ENCODE peak calls at places on chromosome 1, in nine cellular contexts. One of them, this sample, is unnamed.

GRCh38 chr1:8481650-8482380 is 163.9 kb downstream of the SLC45A1 start:
- DNase-seq in transverse colon: no peak
- DNase-seq in endothelial cell of umbilical vein: no peak
- DNase-seq in body of pancreas: no peak
- DNase-seq in cardiac muscle cell: peak
- DNase-seq in Peyer's patch: no peak
- DNase-seq in tibial artery: no peak
- DNase-seq in heart left ventricle: no peak
- DNase-seq in coronary artery: no peak
- DNase-seq in this sample: no peak

GRCh38 chr1:110059133-110059863 is 11.2 kb downstream of the ALX3 start:
- DNase-seq in transverse colon: no peak
- DNase-seq in endothelial cell of umbilical vein: no peak
- DNase-seq in body of pancreas: no peak
- DNase-seq in cardiac muscle cell: peak
- DNase-seq in Peyer's patch: no peak
- DNase-seq in tibial artery: no peak
- DNase-seq in heart left ventricle: no peak
- DNase-seq in coronary artery: no peak
- DNase-seq in this sample: peak

GRCh38 chr1:182484531-182485257 is 34.7 kb downstream of the RGSL1 start:
- DNase-seq in transverse colon: no peak
- DNase-seq in endothelial cell of umbilical vein: no peak
- DNase-seq in body of pancreas: peak
- DNase-seq in cardiac muscle cell: no peak
- DNase-seq in Peyer's patch: no peak
- DNase-seq in tibial artery: no peak
- DNase-seq in heart left ventricle: no peak
- DNase-seq in coronary artery: no peak
- DNase-seq in this sample: no peak

GRCh38 chr1:175192630-175193338 is at the start of gene KIAA0040:
- DNase-seq in transverse colon: peak
- DNase-seq in endothelial cell of umbilical vein: peak
- DNase-seq in body of pancreas: peak
- DNase-seq in cardiac muscle cell: peak
- DNase-seq in Peyer's patch: peak
- DNase-seq in tibial artery: peak
- DNase-seq in heart left ventricle: peak
- DNase-seq in coronary artery: peak
- DNase-seq in this sample: peak

GRCh38 chr1:83026745-83027144 is 972.2 kb downstream of the TTLL7 start:
- DNase-seq in transverse colon: no peak
- DNase-seq in endothelial cell of umbilical vein: no peak
- DNase-seq in body of pancreas: no peak
- DNase-seq in cardiac muscle cell: no peak
- DNase-seq in Peyer's patch: no peak
- DNase-seq in tibial artery: no peak
- DNase-seq in heart left ventricle: no peak
- DNase-seq in coronary artery: no peak
- DNase-seq in this sample: no peak

GRCh38 chr1:66982561-66983285 is 57.9 kb downstream of the MIER1 start:
- DNase-seq in transverse colon: no peak
- DNase-seq in endothelial cell of umbilical vein: no peak
- DNase-seq in body of pancreas: no peak
- DNase-seq in cardiac muscle cell: no peak
- DNase-seq in Peyer's patch: no peak
- DNase-seq in tibial artery: no peak
- DNase-seq in heart left ventricle: no peak
- DNase-seq in coronary artery: no peak
- DNase-seq in this sample: no peak

GRCh38 chr1:155591770-155592169 is 18.2 kb upstream of the MSTO1 start:
- DNase-seq in transverse colon: no peak
- DNase-seq in endothelial cell of umbilical vein: peak
- DNase-seq in body of pancreas: peak
- DNase-seq in cardiac muscle cell: peak
- DNase-seq in Peyer's patch: no peak
- DNase-seq in tibial artery: no peak
- DNase-seq in heart left ventricle: no peak
- DNase-seq in coronary artery: no peak
- DNase-seq in this sample: no peak

GRCh38 chr1:246613131-246613758 is 47.0 kb downstream of the CNST start:
- DNase-seq in transverse colon: no peak
- DNase-seq in endothelial cell of umbilical vein: no peak
- DNase-seq in body of pancreas: no peak
- DNase-seq in cardiac muscle cell: no peak
- DNase-seq in Peyer's patch: no peak
- DNase-seq in tibial artery: no peak
- DNase-seq in heart left ventricle: no peak
- DNase-seq in coronary artery: no peak
- DNase-seq in this sample: no peak

GRCh38 chr1:72757843-72758242 is 475.5 kb upstream of the NEGR1 start:
- DNase-seq in transverse colon: no peak
- DNase-seq in endothelial cell of umbilical vein: no peak
- DNase-seq in body of pancreas: no peak
- DNase-seq in cardiac muscle cell: no peak
- DNase-seq in Peyer's patch: no peak
- DNase-seq in tibial artery: no peak
- DNase-seq in heart left ventricle: no peak
- DNase-seq in coronary artery: no peak
- DNase-seq in this sample: no peak

GRCh38 chr1:22143065-22143514 is at the start of gene WNT4:
- DNase-seq in transverse colon: peak
- DNase-seq in endothelial cell of umbilical vein: no peak
- DNase-seq in body of pancreas: peak
- DNase-seq in cardiac muscle cell: peak
- DNase-seq in Peyer's patch: peak
- DNase-seq in tibial artery: no peak
- DNase-seq in heart left ventricle: peak
- DNase-seq in coronary artery: no peak
- DNase-seq in this sample: peak

GRCh38 chr1:227886993-227887696 is 60.6 kb downstream of the WNT9A start:
- DNase-seq in transverse colon: peak
- DNase-seq in endothelial cell of umbilical vein: peak
- DNase-seq in body of pancreas: peak
- DNase-seq in cardiac muscle cell: peak
- DNase-seq in Peyer's patch: peak
- DNase-seq in tibial artery: peak
- DNase-seq in heart left ventricle: peak
- DNase-seq in coronary artery: peak
- DNase-seq in this sample: no peak

GRCh38 chr1:8059161-8059622 is 33.1 kb upstream of the ERRFI1 start:
- DNase-seq in transverse colon: no peak
- DNase-seq in endothelial cell of umbilical vein: no peak
- DNase-seq in body of pancreas: no peak
- DNase-seq in cardiac muscle cell: peak
- DNase-seq in Peyer's patch: no peak
- DNase-seq in tibial artery: no peak
- DNase-seq in heart left ventricle: no peak
- DNase-seq in coronary artery: peak
- DNase-seq in this sample: no peak

DNA sequence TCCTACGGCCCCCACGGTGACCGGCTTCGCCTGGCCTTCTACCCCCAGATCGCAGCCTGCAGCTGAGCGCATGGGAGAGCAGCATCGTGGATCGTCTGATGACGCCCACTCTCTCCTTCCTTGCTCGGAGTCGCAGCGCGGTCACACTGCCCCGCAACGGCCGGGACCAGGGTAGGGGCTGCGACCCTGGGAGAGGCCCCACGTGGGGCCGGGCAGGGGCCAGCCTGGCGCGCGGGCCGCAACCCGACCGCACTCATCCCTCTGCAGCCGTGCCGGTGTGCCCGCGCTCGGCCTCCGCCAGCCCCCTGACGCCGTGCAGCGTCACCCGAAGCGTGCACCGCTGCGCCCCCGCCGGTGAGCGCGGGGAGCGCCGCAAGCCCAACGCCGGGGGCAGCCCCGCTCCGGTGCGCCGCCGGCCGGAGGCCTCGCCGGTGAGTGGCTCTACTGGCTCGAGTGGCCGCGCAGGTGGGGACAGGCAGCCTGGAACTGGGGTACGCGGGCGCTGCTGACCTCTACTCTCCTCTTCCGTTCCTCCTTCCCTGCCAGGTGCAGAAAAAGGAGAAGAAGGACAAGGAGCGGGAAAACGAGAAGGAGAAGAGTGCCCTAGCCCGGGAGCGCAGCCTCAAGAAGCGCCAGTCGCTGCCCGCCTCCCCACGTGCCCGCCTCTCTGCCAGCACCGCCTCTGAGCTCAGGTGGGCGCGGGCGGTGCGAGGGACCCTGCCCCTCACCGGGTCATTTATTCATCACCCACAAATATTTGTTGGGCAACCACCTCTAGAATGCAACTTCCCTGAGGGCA is 20.4 kb downstream of the MAP7D1 start:
- DNase-seq in transverse colon: no peak
- DNase-seq in endothelial cell of umbilical vein: no peak
- DNase-seq in body of pancreas: no peak
- DNase-seq in cardiac muscle cell: no peak
- DNase-seq in Peyer's patch: no peak
- DNase-seq in tibial artery: no peak
- DNase-seq in heart left ventricle: peak
- DNase-seq in coronary artery: no peak
- DNase-seq in this sample: no peak
- TF ChIP-seq CTCF in transverse colon: peak
- TF ChIP-seq CTCF in endothelial cell of umbilical vein: no peak
- TF ChIP-seq CTCF in body of pancreas: no peak
- TF ChIP-seq CTCF in cardiac muscle cell: no peak
- TF ChIP-seq CTCF in Peyer's patch: no peak
- TF ChIP-seq CTCF in tibial artery: no peak
- TF ChIP-seq CTCF in heart left ventricle: no peak
- TF ChIP-seq CTCF in coronary artery: no peak
- TF ChIP-seq CTCF in this sample: no peak

GRCh38 chr1:231814536-231814935 is 187.9 kb downstream of the DISC1 start:
- DNase-seq in transverse colon: no peak
- DNase-seq in endothelial cell of umbilical vein: peak
- DNase-seq in body of pancreas: no peak
- DNase-seq in cardiac muscle cell: no peak
- DNase-seq in Peyer's patch: no peak
- DNase-seq in tibial artery: no peak
- DNase-seq in heart left ventricle: no peak
- DNase-seq in coronary artery: no peak
- DNase-seq in this sample: no peak

GRCh38 chr1:231818342-231818741 is 191.8 kb downstream of the DISC1 start:
- DNase-seq in transverse colon: no peak
- DNase-seq in endothelial cell of umbilical vein: no peak
- DNase-seq in body of pancreas: no peak
- DNase-seq in cardiac muscle cell: peak
- DNase-seq in Peyer's patch: no peak
- DNase-seq in tibial artery: no peak
- DNase-seq in heart left ventricle: peak
- DNase-seq in coronary artery: no peak
- DNase-seq in this sample: peak

GRCh38 chr1:231814031-231814430 is 187.4 kb downstream of the DISC1 start:
- DNase-seq in transverse colon: no peak
- DNase-seq in endothelial cell of umbilical vein: peak
- DNase-seq in body of pancreas: no peak
- DNase-seq in cardiac muscle cell: no peak
- DNase-seq in Peyer's patch: no peak
- DNase-seq in tibial artery: no peak
- DNase-seq in heart left ventricle: no peak
- DNase-seq in coronary artery: no peak
- DNase-seq in this sample: no peak

GRCh38 chr1:231817813-231818212 is 191.2 kb downstream of the DISC1 start:
- DNase-seq in transverse colon: no peak
- DNase-seq in endothelial cell of umbilical vein: no peak
- DNase-seq in body of pancreas: no peak
- DNase-seq in cardiac muscle cell: no peak
- DNase-seq in Peyer's patch: no peak
- DNase-seq in tibial artery: no peak
- DNase-seq in heart left ventricle: no peak
- DNase-seq in coronary artery: no peak
- DNase-seq in this sample: no peak
- H3K4me3 ChIP-seq in transverse colon: no peak
- H3K4me3 ChIP-seq in endothelial cell of umbilical vein: no peak
- H3K4me3 ChIP-seq in body of pancreas: no peak
- H3K4me3 ChIP-seq in cardiac muscle cell: no peak
- H3K4me3 ChIP-seq in Peyer's patch: no peak
- H3K4me3 ChIP-seq in tibial artery: no peak
- H3K4me3 ChIP-seq in heart left ventricle: no peak
- H3K4me3 ChIP-seq in coronary artery: no peak
- H3K4me3 ChIP-seq in this sample: no peak

DNA sequence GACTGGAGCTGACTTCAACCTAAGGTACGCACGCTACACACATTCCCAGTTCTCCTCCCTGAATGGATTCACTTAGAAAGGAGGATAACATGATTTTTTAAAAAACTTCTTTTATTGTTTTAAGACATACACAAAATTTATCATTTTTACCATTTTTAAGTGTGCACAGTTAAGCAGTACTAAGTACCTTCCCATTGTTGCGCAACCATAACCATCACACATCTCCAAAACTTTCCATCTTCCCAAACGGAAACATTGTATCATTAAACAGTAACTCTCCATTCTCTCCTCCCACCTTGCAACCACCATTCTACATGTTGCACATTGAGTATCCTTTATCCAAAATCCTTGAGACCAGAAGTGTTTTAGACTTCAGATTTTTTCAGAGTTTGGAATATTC is 36.2 kb upstream of the SEC16B start:
- DNase-seq in transverse colon: no peak
- DNase-seq in endothelial cell of umbilical vein: no peak
- DNase-seq in body of pancreas: no peak
- DNase-seq in cardiac muscle cell: no peak
- DNase-seq in Peyer's patch: no peak
- DNase-seq in tibial artery: no peak
- DNase-seq in heart left ventricle: no peak
- DNase-seq in coronary artery: no peak
- DNase-seq in this sample: no peak
- H3K27ac ChIP-seq in transverse colon: no peak
- H3K27ac ChIP-seq in endothelial cell of umbilical vein: no peak
- H3K27ac ChIP-seq in body of pancreas: no peak
- H3K27ac ChIP-seq in cardiac muscle cell: no peak
- H3K27ac ChIP-seq in Peyer's patch: no peak
- H3K27ac ChIP-seq in tibial artery: no peak
- H3K27ac ChIP-seq in heart left ventricle: no peak
- H3K27ac ChIP-seq in coronary artery: no peak
- H3K27ac ChIP-seq in this sample: no peak

DNA sequence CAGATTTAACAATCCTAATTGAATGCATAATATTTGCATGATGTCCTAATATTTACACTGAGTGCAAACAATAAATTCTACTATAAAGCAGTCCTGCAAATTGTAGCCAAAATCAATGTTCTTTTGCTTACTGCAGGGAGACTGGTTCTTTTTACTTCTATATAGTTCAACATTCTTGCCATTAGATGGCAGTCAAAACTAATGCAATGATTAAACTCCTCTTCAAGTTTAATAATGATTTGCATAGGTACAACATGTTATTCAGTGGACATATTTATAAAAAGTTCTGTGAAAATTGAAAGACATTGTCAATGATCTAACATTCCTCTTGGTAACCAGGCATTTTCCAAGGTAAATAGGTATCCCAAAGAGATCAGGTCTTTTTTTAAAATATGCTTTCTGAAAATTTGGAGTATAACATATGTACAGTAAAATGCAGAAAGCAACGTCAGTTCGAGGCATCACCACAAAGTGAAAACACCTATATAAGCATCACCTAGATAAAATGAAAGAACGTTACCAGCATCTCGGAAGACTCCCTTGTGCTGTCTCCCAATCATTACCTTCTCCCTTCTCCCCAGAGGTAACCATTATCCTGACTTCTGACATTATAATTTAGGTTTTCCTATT is 9.8 kb upstream of the FNBP1L start:
- DNase-seq in transverse colon: no peak
- DNase-seq in endothelial cell of umbilical vein: peak
- DNase-seq in body of pancreas: no peak
- DNase-seq in cardiac muscle cell: peak
- DNase-seq in Peyer's patch: no peak
- DNase-seq in tibial artery: no peak
- DNase-seq in heart left ventricle: no peak
- DNase-seq in coronary artery: no peak
- DNase-seq in this sample: no peak
- TF ChIP-seq CTCF in transverse colon: peak
- TF ChIP-seq CTCF in endothelial cell of umbilical vein: peak
- TF ChIP-seq CTCF in body of pancreas: peak
- TF ChIP-seq CTCF in cardiac muscle cell: peak
- TF ChIP-seq CTCF in Peyer's patch: peak
- TF ChIP-seq CTCF in tibial artery: peak
- TF ChIP-seq CTCF in heart left ventricle: peak
- TF ChIP-seq CTCF in coronary artery: peak
- TF ChIP-seq CTCF in this sample: peak

This sample was measured in psoas muscle.